ENCODE peak calls at places on chromosome 6, in eight cellular contexts. A is CD4-positive, CD25-positive, alpha-beta regulatory T cell; D is CD8-positive, alpha-beta T cell; O is upper lobe of right lung; X is left ventricle myocardium inferior; Q is Peyer's patch; F is GM23338; G is esophagus squamous epithelium. C is an unnamed sample.

GRCh38 chr6:146028250-146028789 is 542 bp upstream of the GRM1 start:
- DNase-seq in X (peak), D (peak), F (peak), G (no peak), A (peak), O (peak), Q (peak), C (no peak)

GRCh38 chr6:108597601-108598315 is 37.0 kb downstream of the FOXO3 start:
- DNase-seq in A (no peak), F (no peak), X (no peak), D (no peak), G (no peak), Q (no peak), O (no peak), C (no peak)

GRCh38 chr6:165794179-165794601 is 131.1 kb upstream of the PDE10A start:
- DNase-seq in X (no peak), Q (no peak), F (no peak), A (no peak), D (no peak), O (no peak), G (no peak), C (no peak)

GRCh38 chr6:7535498-7535897 is 6.0 kb upstream of the DSP start:
- DNase-seq in X (no peak), A (no peak), G (no peak), O (no peak), Q (no peak), F (no peak), D (no peak), C (no peak)

GRCh38 chr6:84766796-84767590 is 2.6 kb upstream of the TBX18 start:
- DNase-seq in F (peak), G (no peak), A (no peak), Q (no peak), D (no peak), O (no peak), X (no peak), C (no peak)

GRCh38 chr6:166195861-166196238 is 28.2 kb upstream of the TBXT start:
- DNase-seq in G (no peak), X (no peak), Q (no peak), D (no peak), F (no peak), A (no peak), O (no peak), C (no peak)

GRCh38 chr6:16157909-16158308 is 29.0 kb downstream of the MYLIP start:
- DNase-seq in O (no peak), F (no peak), A (no peak), D (no peak), G (no peak), X (peak), Q (no peak), C (no peak)

GRCh38 chr6:62362097-62362496 is 76.1 kb upstream of the KHDRBS2 start:
- DNase-seq in A (no peak), D (no peak), O (no peak), X (no peak), G (no peak), F (no peak), Q (no peak), C (no peak)

GRCh38 chr6:158713469-158713868 is 63.6 kb downstream of the SYTL3 start:
- DNase-seq in Q (no peak), D (no peak), X (no peak), O (no peak), G (no peak), A (no peak), F (no peak), C (no peak)

GRCh38 chr6:2663123-2663522 is 87.6 kb downstream of the MYLK4 start:
- DNase-seq in O (no peak), D (no peak), A (no peak), G (no peak), X (no peak), Q (no peak), F (no peak), C (no peak)

GRCh38 chr6:145044606-145045275 is 690.6 kb downstream of the EPM2A start:
- DNase-seq in X (no peak), A (peak), D (no peak), Q (no peak), O (no peak), F (no peak), G (no peak), C (no peak)

GRCh38 chr6:151389640-151390275 is 1.6 kb downstream of the ZBTB2 start:
- DNase-seq in G (peak), A (no peak), O (peak), D (peak), X (peak), Q (no peak), F (peak), C (no peak)

GRCh38 chr6:12147557-12148316 is 135.6 kb downstream of the HIVEP1 start:
- DNase-seq in X (no peak), G (no peak), O (no peak), Q (no peak), F (no peak), A (no peak), D (no peak), C (no peak)

GRCh38 chr6:11921017-11921438 is 91.1 kb upstream of the HIVEP1 start:
- DNase-seq in X (peak), Q (peak), A (no peak), O (no peak), F (no peak), G (no peak), D (no peak), C (peak)

GRCh38 chr6:9482030-9482731 is 932.7 kb downstream of the TFAP2A start:
- DNase-seq in D (no peak), A (no peak), F (peak), G (no peak), Q (no peak), X (no peak), O (no peak), C (no peak)

GRCh38 chr6:153790048-153790447 is 249.0 kb upstream of the OPRM1 start:
- DNase-seq in Q (no peak), D (no peak), A (no peak), O (no peak), G (no peak), X (no peak), F (peak), C (peak)

GRCh38 chr6:21522007-21522758 is 71.4 kb upstream of the SOX4 start:
- DNase-seq in D (no peak), X (no peak), F (no peak), O (no peak), G (no peak), A (no peak), Q (no peak), C (no peak)

GRCh38 chr6:112214749-112215269 is 39.6 kb downstream of the LAMA4 start:
- DNase-seq in Q (no peak), O (no peak), F (no peak), X (no peak), G (no peak), D (no peak), A (no peak), C (no peak)

GRCh38 chr6:112218563-112218962 is 35.8 kb downstream of the LAMA4 start:
- DNase-seq in A (no peak), G (no peak), D (no peak), Q (no peak), X (peak), O (no peak), F (no peak), C (no peak)

GRCh38 chr6:112215901-112216300 is 38.5 kb downstream of the LAMA4 start:
- DNase-seq in Q (no peak), D (no peak), O (no peak), A (no peak), F (no peak), G (no peak), X (no peak), C (no peak)

GRCh38 chr6:112221561-112221960 is 32.8 kb downstream of the LAMA4 start:
- DNase-seq in D (no peak), F (no peak), A (no peak), O (no peak), X (no peak), G (no peak), Q (no peak), C (no peak)

DNA sequence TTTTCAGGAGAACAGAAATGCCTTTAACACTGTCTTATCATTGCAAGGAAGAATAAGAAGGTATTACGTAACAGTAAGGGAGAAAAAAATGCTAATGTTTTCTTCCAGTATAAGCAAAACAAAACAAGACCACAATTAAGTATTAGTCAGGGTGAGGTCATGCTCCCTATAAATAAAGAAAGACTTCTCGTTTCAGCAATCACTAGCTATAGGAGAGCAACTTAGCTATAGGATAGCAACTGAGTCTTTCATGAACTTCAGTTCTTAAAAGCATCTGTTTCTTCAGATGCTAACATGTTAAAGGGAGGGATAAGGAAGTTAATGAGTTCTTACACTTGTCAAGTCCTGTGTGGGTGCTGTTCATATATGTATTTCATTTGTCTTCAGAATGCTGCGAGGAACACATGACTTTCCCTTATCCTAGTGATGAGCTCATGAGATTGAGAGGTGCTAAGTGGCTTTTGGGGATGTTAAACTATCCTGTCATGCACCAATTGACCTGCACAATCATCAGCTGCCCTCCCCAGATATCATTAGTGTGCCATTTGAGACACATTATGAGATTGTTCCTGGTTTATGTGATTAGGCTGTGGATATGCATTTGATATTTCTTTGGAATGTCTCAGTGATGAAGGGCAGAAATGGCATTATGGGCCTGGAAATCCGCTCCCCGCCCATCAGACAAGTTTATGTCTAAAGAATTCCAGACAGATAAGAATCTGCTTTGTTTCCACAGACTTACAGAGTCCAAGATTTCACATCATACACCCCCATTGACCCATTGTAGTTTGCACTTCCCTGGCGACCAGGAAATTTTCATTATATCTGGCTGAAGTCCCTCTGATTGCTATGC is 37.4 kb downstream of the LAMA4 start:
- DNase-seq in Q (no peak), D (no peak), F (no peak), G (no peak), A (no peak), O (no peak), X (no peak), C (no peak)
- H3K27ac ChIP-seq in Q (peak), D (no peak), F (no peak), G (no peak), A (no peak), O (peak), X (peak), C (no peak)

DNA sequence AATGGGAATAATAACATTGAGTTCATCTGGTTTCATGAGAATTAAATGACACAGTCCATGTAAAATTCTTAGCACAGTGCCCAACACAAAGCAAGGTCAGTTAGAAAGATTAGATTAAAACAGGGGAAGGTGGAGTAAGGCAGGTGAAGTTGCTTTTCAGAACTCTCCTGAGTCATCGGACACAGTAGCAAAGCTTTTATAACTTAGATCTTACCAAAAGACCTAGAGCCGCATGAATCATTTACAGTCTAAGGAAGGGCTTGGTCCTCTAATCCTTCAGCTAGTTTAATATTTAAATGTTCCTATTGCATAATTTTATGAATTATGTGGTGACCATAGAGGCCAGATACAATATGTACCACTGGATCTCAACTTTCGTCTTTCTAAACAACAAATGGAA is 202.1 kb upstream of the SNX9 start:
- DNase-seq in A (no peak), D (no peak), X (no peak), F (no peak), Q (no peak), O (no peak), G (no peak), C (no peak)
- H3K27ac ChIP-seq in A (no peak), D (no peak), X (no peak), F (no peak), Q (no peak), O (no peak), G (no peak), C (no peak)

DNA sequence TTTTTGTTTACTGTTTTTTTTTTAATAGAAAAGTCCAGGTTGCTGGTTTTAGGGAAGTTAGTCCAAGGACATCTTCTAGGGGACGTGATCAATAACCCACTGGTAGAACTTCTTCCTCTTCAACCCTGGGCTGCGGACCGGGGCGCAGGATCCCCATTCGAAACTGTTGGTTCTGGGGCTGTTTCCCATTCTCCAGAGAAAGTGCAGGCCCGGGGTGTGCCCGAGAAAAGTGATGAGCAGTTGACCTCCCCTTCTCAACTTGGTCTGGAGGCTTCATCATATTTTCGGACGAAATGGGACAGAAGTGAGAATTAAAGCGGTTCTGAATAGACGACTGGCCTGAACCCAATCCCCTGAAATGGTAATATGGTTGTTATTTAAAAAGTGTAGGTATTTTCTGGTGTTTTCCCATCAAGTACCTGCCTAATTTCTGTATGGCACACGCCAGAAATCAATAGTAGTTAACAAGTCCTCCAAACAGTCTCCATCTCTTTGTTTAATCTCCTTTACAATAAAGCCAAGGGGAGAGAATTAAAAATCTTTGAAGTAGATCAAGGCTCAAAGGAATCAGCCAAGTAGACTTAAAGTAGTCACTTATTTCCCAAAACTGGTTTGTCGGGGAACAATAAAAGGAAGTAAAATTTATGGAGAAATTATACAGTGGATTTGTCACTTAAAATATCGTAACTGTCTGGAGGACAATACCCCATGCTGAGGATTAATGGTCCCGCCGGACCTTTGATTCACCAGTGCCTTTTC is 543 bp upstream of the PRDM13 start:
- DNase-seq in A (no peak), D (no peak), F (no peak), Q (no peak), X (no peak), O (no peak), G (no peak), C (no peak)
- H3K27ac ChIP-seq in A (no peak), D (no peak), F (no peak), Q (no peak), X (no peak), O (no peak), G (no peak), C (no peak)

GRCh38 chr6:39839445-39839844 is 47.3 kb downstream of the DAAM2 start:
- DNase-seq in X (no peak), Q (no peak), F (no peak), G (no peak), D (no peak), O (no peak), A (no peak), C (no peak)

GRCh38 chr6:39836621-39837020 is 44.4 kb downstream of the DAAM2 start:
- DNase-seq in X (no peak), D (no peak), Q (no peak), O (no peak), A (no peak), G (no peak), F (no peak), C (no peak)

GRCh38 chr6:39834866-39835265 is 42.7 kb downstream of the DAAM2 start:
- DNase-seq in D (no peak), A (no peak), Q (no peak), X (no peak), O (no peak), G (no peak), F (no peak), C (no peak)

GRCh38 chr6:39834278-39834677 is 42.1 kb downstream of the DAAM2 start:
- DNase-seq in A (no peak), F (no peak), Q (no peak), G (no peak), D (no peak), O (no peak), X (no peak), C (no peak)

DNA sequence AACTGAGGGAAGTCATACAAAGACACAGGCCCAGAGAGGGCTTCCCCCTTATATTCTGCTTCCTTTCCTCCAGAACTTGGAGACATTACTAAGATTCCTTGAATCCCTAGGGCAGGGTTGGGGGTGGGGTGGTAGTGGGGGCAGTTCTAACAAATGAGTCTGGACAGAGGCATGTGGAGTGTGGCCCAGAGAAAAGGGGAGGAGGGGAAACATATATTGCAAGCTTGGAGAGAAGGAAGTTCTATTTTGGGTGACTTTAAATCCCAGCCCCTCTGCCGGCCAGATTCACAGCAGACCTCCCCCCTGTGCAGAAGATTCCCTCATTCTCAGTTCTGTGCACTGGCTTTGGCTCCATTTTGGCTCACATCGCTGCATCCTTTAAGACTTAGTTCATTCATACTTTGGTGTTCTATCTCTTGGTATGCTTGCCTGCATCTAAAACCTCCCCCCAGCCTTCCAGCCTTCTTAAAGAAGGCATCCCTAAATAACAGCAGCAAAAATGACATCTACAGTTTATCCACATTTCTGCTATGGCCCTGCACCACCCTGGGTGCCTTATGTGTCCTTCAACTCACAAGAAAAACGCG is 43.8 kb downstream of the DAAM2 start:
- DNase-seq in Q (no peak), F (peak), G (no peak), O (no peak), D (no peak), X (no peak), A (no peak), C (no peak)
- H3K27ac ChIP-seq in Q (no peak), F (no peak), G (no peak), O (no peak), D (no peak), X (peak), A (no peak), C (peak)

GRCh38 chr6:5998236-5998635 is 8.5 kb downstream of the NRN1 start:
- DNase-seq in A (no peak), O (no peak), X (no peak), F (no peak), D (no peak), Q (no peak), G (no peak), C (no peak)

GRCh38 chr6:5998741-5999687 is 7.7 kb downstream of the NRN1 start:
- DNase-seq in X (peak), D (no peak), F (peak), O (no peak), A (no peak), G (no peak), Q (no peak), C (no peak)

GRCh38 chr6:6001443-6001842 is 5.3 kb downstream of the NRN1 start:
- DNase-seq in O (no peak), G (no peak), A (no peak), F (peak), Q (no peak), X (no peak), D (no peak), C (no peak)

GRCh38 chr6:6002005-6002808 is 4.5 kb downstream of the NRN1 start:
- DNase-seq in F (peak), X (no peak), O (no peak), D (no peak), G (no peak), Q (no peak), A (no peak), C (no peak)

GRCh38 chr6:5999688-6000608 is 6.8 kb downstream of the NRN1 start:
- DNase-seq in D (no peak), F (peak), G (no peak), A (no peak), O (no peak), X (no peak), Q (no peak), C (no peak)
- H3K27ac ChIP-seq in D (no peak), F (no peak), G (no peak), A (no peak), O (no peak), X (peak), Q (no peak), C (no peak)

DNA sequence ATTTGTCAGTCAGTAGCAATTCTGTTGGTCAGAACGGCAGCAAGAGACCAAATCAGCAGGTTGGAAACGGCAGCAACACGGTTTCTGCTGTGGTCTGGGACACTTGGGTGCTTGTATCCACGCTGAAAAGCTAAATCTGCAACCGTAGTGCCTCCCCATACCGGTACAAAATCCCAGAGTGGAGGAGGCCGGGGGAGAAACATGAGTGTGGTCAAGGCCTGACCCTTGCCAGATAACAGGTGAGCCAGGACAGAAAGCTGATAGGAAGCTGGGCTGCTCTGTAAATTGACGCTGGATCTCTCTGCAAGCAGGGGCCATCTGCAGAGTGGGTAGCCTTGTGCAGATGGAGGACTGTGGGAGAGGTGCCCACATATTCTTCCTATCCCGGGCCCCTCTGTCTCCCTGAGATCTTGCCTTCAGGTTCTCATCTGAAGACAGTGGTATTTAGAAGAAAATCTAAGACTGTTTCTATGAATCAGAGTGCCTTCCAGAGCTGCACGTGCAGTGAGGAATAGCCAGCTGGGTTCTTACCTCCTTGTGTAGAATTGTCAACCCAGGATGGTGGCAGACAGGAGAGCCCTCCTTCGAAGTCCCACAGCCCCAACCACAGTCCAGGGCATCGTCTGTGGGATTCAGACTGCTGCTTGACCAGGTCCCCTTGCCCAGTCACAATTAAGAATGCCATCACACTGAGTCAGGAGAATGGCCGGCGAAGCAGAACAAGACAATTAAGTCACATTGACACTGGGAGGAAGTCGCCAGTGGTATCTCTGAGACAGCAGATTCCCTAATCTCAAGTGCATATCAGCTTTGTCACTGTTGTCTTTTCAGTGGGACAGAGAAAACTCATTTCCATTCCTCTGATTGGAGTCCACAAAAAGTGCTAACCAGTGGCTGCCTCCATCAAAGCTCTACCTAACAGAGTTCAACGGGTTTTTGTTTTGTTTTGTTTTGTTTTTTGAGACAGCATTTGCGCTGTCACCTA is 100.0 kb upstream of the RIPOR2 start:
- DNase-seq in D (no peak), X (no peak), O (no peak), G (no peak), F (no peak), Q (no peak), A (peak), C (no peak)
- H3K27ac ChIP-seq in D (peak), X (no peak), O (peak), G (peak), F (no peak), Q (peak), A (peak), C (no peak)